ENCODE peak calls at places on chromosomes 11 and 22, in eight cellular contexts. I is SW 1271; C is pancreas; W is AG09309; E is CD8-positive, alpha-beta memory T cell; N is GM23338; P is AG08396; R is stimulated activated CD4-positive, alpha-beta T cell treated with anti-CD3 and anti-CD28 coated beads, Interleukin-1b, Interleukin-23, amount 100 ng/mL, for 48 hours. T is an unnamed sample.

GRCh38 chr11:35781342-35782171 is 119.0 kb downstream of the TRIM44 start:
- DNase-seq in I (no peak), W (no peak), E (no peak), N (no peak), P (peak), C (no peak), R (no peak), T (no peak)

GRCh38 chr11:61921446-61921845 is 4.1 kb upstream of the RAB3IL1 start:
- DNase-seq in I (no peak), W (no peak), E (no peak), N (no peak), R (no peak), P (no peak), C (no peak), T (no peak)

GRCh38 chr11:32511926-32512325 is 71.7 kb upstream of the EIF3M start:
- DNase-seq in I (no peak), N (no peak), P (no peak), W (no peak), R (no peak), C (no peak), E (no peak), T (no peak)

GRCh38 chr11:59214141-59214893 is 1.6 kb upstream of the MPEG1 start:
- DNase-seq in E (no peak), I (no peak), W (no peak), N (no peak), P (no peak), C (no peak), R (no peak), T (no peak)

GRCh38 chr11:65446446-65447277 is 24.1 kb downstream of the NEAT1 start:
- DNase-seq in E (peak), W (peak), R (no peak), I (no peak), N (no peak), C (no peak), P (no peak), T (peak)

GRCh38 chr22:36301851-36302250 is 48.9 kb downstream of the APOL1 start:
- DNase-seq in C (no peak), R (no peak), I (no peak), N (no peak), E (no peak), P (peak), W (no peak), T (no peak)

GRCh38 chr22:18057568-18058209 is 20.1 kb upstream of the PEX26 start:
- DNase-seq in W (peak), R (no peak), I (no peak), N (no peak), C (peak), P (peak), E (no peak), T (peak)

GRCh38 chr11:67665537-67666302 is 8.7 kb downstream of the ALDH3B2 start:
- DNase-seq in I (no peak), R (no peak), W (no peak), P (peak), C (no peak), E (no peak), N (no peak), T (peak)

T was measured in lung.